ENCODE peak calls at places on chromosomes 11 and 22, in four cellular contexts. U, H, V and F are unnamed samples.
A peak's percentile ranks its signal among the peaks of the same experiment; 100 is the strongest.

GRCh38 chr22:20776624-20777405 is 2.9 kb downstream of the SERPIND1 start:
- DNase-seq in U (no peak), H (no peak), V (no peak), F (no peak)

GRCh38 chr22:22684605-22685561 is 40.5 kb downstream of the GGTLC2 start:
- DNase-seq in U (peak; percentile 28), H (peak; percentile 88), V (peak; percentile 82), F (no peak)

GRCh38 chr22:32619614-32620426 is 145.2 kb downstream of the FBXO7 start:
- DNase-seq in U (no peak), H (peak; percentile 68), V (peak; percentile 73), F (no peak)

GRCh38 chr11:9573775-9574555 is 495 bp downstream of the WEE1 start:
- DNase-seq in U (peak; percentile 51), H (peak; percentile 26), V (peak; percentile 16), F (no peak)

GRCh38 chr11:26331911-26332571 is at the start of gene ANO3:
- DNase-seq in U (peak; percentile 91), H (peak; percentile 92), V (peak; percentile 83), F (peak; percentile 62)

GRCh38 chr22:36249160-36249559 is 3.8 kb upstream of the APOL1 start:
- DNase-seq in U (no peak), H (no peak), V (no peak), F (no peak)

GRCh38 chr22:41446057-41446501 is 522 bp downstream of the TOB2 start:
- DNase-seq in U (peak; percentile 51), H (peak; percentile 17), V (peak; percentile 6), F (no peak)

GRCh38 chr11:118633319-118633690 is 25.9 kb downstream of the PHLDB1 start:
- DNase-seq in U (no peak), H (no peak), V (no peak), F (no peak)

GRCh38 chr11:115765803-115766239 is 261.6 kb upstream of the CADM1 start:
- DNase-seq in U (no peak), H (peak; percentile 63), V (no peak), F (no peak)

GRCh38 chr11:74636633-74637184 is 44.3 kb downstream of the POLD3 start:
- DNase-seq in U (no peak), H (peak; percentile 47), V (peak; percentile 82), F (no peak)

GRCh38 chr22:41976961-41977566 is 7.8 kb downstream of the SEPTIN3 start:
- DNase-seq in U (peak; percentile 81), H (peak; percentile 15), V (no peak), F (no peak)

GRCh38 chr11:85752890-85753581 is 57.9 kb downstream of the SYTL2 start:
- DNase-seq in U (no peak), H (no peak), V (no peak), F (no peak)

GRCh38 chr22:38652858-38653257 is 3.3 kb downstream of the FAM227A start:
- DNase-seq in U (no peak), H (no peak), V (no peak), F (no peak)

GRCh38 chr11:60781286-60782044 is 3.7 kb upstream of the MS4A10 start:
- DNase-seq in U (no peak), H (no peak), V (no peak), F (no peak)

GRCh38 chr22:20028855-20029549 is 8.1 kb downstream of the TANGO2 start:
- DNase-seq in U (peak; percentile 54), H (no peak), V (no peak), F (no peak)

GRCh38 chr22:44550666-44551491 is 52.8 kb upstream of the RTL6 start:
- DNase-seq in U (no peak), H (peak; percentile 87), V (peak; percentile 95), F (no peak)

GRCh38 chr11:117314840-117315239 is 1.2 kb downstream of the BACE1 start:
- DNase-seq in U (no peak), H (peak; percentile 17), V (no peak), F (no peak)

GRCh38 chr11:61532136-61533038 is 23.8 kb downstream of the LRRC10B start:
- DNase-seq in U (peak; percentile 79), H (peak; percentile 53), V (peak; percentile 23), F (no peak)

GRCh38 chr22:37559901-37560681 is at the start of gene CDC42EP1:
- DNase-seq in U (peak; percentile 9), H (peak; percentile 57), V (peak; percentile 55), F (no peak)